ENCODE peak calls at places on chromosomes 4 and X, in seven cellular contexts. One of them, this sample, is unnamed.

GRCh38 chr4:106201373-106201772 is 114.6 kb downstream of the TBCK start:
- DNase-seq in Peyer's patch: no peak
- DNase-seq in A549: no peak
- DNase-seq in adrenal gland: no peak
- DNase-seq in GM12891: no peak
- DNase-seq in heart left ventricle: no peak
- DNase-seq in spleen: no peak
- DNase-seq in this sample: no peak

GRCh38 chr4:99202536-99202935 is 16.5 kb downstream of the ADH6 start:
- DNase-seq in Peyer's patch: no peak
- DNase-seq in A549: no peak
- DNase-seq in adrenal gland: peak; percentile 3
- DNase-seq in GM12891: no peak
- DNase-seq in heart left ventricle: no peak
- DNase-seq in spleen: no peak
- DNase-seq in this sample: no peak

GRCh38 chr4:5206391-5206790 is 155.1 kb downstream of the STK32B start:
- DNase-seq in Peyer's patch: no peak
- DNase-seq in A549: no peak
- DNase-seq in adrenal gland: no peak
- DNase-seq in GM12891: no peak
- DNase-seq in heart left ventricle: peak; percentile 24
- DNase-seq in spleen: no peak
- DNase-seq in this sample: peak; percentile 5

GRCh38 chr4:137819964-137820383 is 287.7 kb upstream of the PCDH18 start:
- DNase-seq in Peyer's patch: no peak
- DNase-seq in A549: peak; percentile 1
- DNase-seq in adrenal gland: peak; percentile 6
- DNase-seq in GM12891: peak; percentile 7
- DNase-seq in heart left ventricle: no peak
- DNase-seq in spleen: no peak
- DNase-seq in this sample: peak; percentile 2

GRCh38 chr4:22686156-22686555 is 6.6 kb upstream of the GBA3 start:
- DNase-seq in Peyer's patch: no peak
- DNase-seq in A549: no peak
- DNase-seq in adrenal gland: no peak
- DNase-seq in GM12891: no peak
- DNase-seq in heart left ventricle: no peak
- DNase-seq in spleen: no peak
- DNase-seq in this sample: no peak

GRCh38 chrX:24796204-24796603 is 102.5 kb downstream of the POLA1 start:
- DNase-seq in Peyer's patch: no peak
- DNase-seq in A549: no peak
- DNase-seq in adrenal gland: no peak
- DNase-seq in GM12891: no peak
- DNase-seq in heart left ventricle: no peak
- DNase-seq in spleen: no peak
- DNase-seq in this sample: no peak

GRCh38 chr4:23333556-23333945 is 556.3 kb downstream of the PPARGC1A start:
- DNase-seq in Peyer's patch: no peak
- DNase-seq in A549: no peak
- DNase-seq in adrenal gland: no peak
- DNase-seq in GM12891: no peak
- DNase-seq in heart left ventricle: no peak
- DNase-seq in spleen: no peak
- DNase-seq in this sample: no peak

GRCh38 chr4:3708103-3708510 is 58.1 kb upstream of the ADRA2C start:
- DNase-seq in Peyer's patch: no peak
- DNase-seq in A549: no peak
- DNase-seq in adrenal gland: peak; percentile 4
- DNase-seq in GM12891: no peak
- DNase-seq in heart left ventricle: peak; percentile 43
- DNase-seq in spleen: peak; percentile 73
- DNase-seq in this sample: no peak

GRCh38 chr4:74654230-74654681 is 140.1 kb downstream of the BTC start:
- DNase-seq in Peyer's patch: peak; percentile 53
- DNase-seq in A549: peak; percentile 59
- DNase-seq in adrenal gland: no peak
- DNase-seq in GM12891: no peak
- DNase-seq in heart left ventricle: no peak
- DNase-seq in spleen: no peak
- DNase-seq in this sample: no peak

GRCh38 chrX:22652596-22652995 is 347.2 kb upstream of the DDX53 start:
- DNase-seq in Peyer's patch: peak; percentile 50
- DNase-seq in A549: no peak
- DNase-seq in adrenal gland: peak; percentile 24
- DNase-seq in GM12891: no peak
- DNase-seq in heart left ventricle: no peak
- DNase-seq in spleen: no peak
- DNase-seq in this sample: no peak

GRCh38 chr4:32318926-32319325 is 1598.8 kb downstream of the PCDH7 start:
- DNase-seq in Peyer's patch: no peak
- DNase-seq in A549: no peak
- DNase-seq in adrenal gland: no peak
- DNase-seq in GM12891: no peak
- DNase-seq in heart left ventricle: no peak
- DNase-seq in spleen: no peak
- DNase-seq in this sample: no peak

GRCh38 chrX:49876750-49877149 is 2.5 kb upstream of the USP27X start:
- DNase-seq in Peyer's patch: peak; percentile 53
- DNase-seq in A549: peak; percentile 43
- DNase-seq in adrenal gland: peak; percentile 10
- DNase-seq in GM12891: peak; percentile 22
- DNase-seq in heart left ventricle: no peak
- DNase-seq in spleen: no peak
- DNase-seq in this sample: peak; percentile 4

GRCh38 chr4:6917445-6918241 is 8.0 kb downstream of the TBC1D14 start:
- DNase-seq in Peyer's patch: peak; percentile 95
- DNase-seq in A549: peak; percentile 35
- DNase-seq in adrenal gland: peak; percentile 77
- DNase-seq in GM12891: no peak
- DNase-seq in heart left ventricle: peak; percentile 65
- DNase-seq in spleen: peak; percentile 95
- DNase-seq in this sample: no peak
- TF ChIP-seq POLR2A in Peyer's patch: peak; percentile 14
- TF ChIP-seq POLR2A in A549: no peak
- TF ChIP-seq POLR2A in adrenal gland: no peak
- TF ChIP-seq POLR2A in GM12891: no peak
- TF ChIP-seq POLR2A in heart left ventricle: no peak
- TF ChIP-seq POLR2A in spleen: no peak
- TF ChIP-seq POLR2A in this sample: no peak

GRCh38 chrX:37380920-37381319 is 31.8 kb downstream of the PRRG1 start:
- DNase-seq in Peyer's patch: no peak
- DNase-seq in A549: peak; percentile 2
- DNase-seq in adrenal gland: peak; percentile 22
- DNase-seq in GM12891: no peak
- DNase-seq in heart left ventricle: no peak
- DNase-seq in spleen: no peak
- DNase-seq in this sample: peak; percentile 0
- TF ChIP-seq POLR2A in Peyer's patch: no peak
- TF ChIP-seq POLR2A in A549: no peak
- TF ChIP-seq POLR2A in adrenal gland: no peak
- TF ChIP-seq POLR2A in GM12891: no peak
- TF ChIP-seq POLR2A in heart left ventricle: no peak
- TF ChIP-seq POLR2A in spleen: no peak
- TF ChIP-seq POLR2A in this sample: no peak

GRCh38 chrX:45765281-45765680 is 564.6 kb upstream of the DIPK2B start:
- DNase-seq in Peyer's patch: no peak
- DNase-seq in A549: no peak
- DNase-seq in adrenal gland: no peak
- DNase-seq in GM12891: no peak
- DNase-seq in heart left ventricle: no peak
- DNase-seq in spleen: no peak
- DNase-seq in this sample: no peak
- TF ChIP-seq POLR2A in Peyer's patch: no peak
- TF ChIP-seq POLR2A in A549: no peak
- TF ChIP-seq POLR2A in adrenal gland: no peak
- TF ChIP-seq POLR2A in GM12891: no peak
- TF ChIP-seq POLR2A in heart left ventricle: no peak
- TF ChIP-seq POLR2A in spleen: no peak
- TF ChIP-seq POLR2A in this sample: no peak

DNA sequence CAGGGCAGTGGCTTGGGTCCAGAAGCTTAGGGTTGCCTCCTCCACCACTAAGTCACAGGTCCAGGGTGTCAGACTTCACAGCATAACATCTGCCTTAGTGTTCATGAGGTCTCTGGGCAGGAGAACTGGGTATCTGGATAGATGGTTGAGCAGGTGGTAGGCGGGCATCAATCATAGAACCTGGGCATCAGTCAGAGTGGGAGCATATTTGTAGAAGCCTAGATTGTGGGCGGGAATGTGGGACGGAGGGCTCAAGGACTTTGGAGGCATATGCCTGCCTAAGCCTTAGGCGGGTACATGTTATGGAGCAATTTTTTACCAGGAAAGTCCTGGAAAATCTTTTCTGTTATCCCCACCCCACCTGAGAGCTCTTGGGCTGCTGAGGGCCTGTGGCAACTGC is 28.5 kb downstream of the TAF7L start:
- DNase-seq in Peyer's patch: no peak
- DNase-seq in A549: no peak
- DNase-seq in adrenal gland: no peak
- DNase-seq in GM12891: no peak
- DNase-seq in heart left ventricle: no peak
- DNase-seq in spleen: no peak
- DNase-seq in this sample: no peak
- TF ChIP-seq POLR2A in Peyer's patch: no peak
- TF ChIP-seq POLR2A in A549: no peak
- TF ChIP-seq POLR2A in adrenal gland: no peak
- TF ChIP-seq POLR2A in GM12891: no peak
- TF ChIP-seq POLR2A in heart left ventricle: no peak
- TF ChIP-seq POLR2A in spleen: no peak
- TF ChIP-seq POLR2A in this sample: no peak

GRCh38 chr4:140152760-140153418 is 1.1 kb downstream of the MAML3 start:
- DNase-seq in Peyer's patch: peak; percentile 75
- DNase-seq in A549: no peak
- DNase-seq in adrenal gland: peak; percentile 71
- DNase-seq in GM12891: peak; percentile 19
- DNase-seq in heart left ventricle: peak; percentile 58
- DNase-seq in spleen: peak; percentile 91
- DNase-seq in this sample: no peak

GRCh38 chr4:140150636-140150885 is 3.4 kb downstream of the MAML3 start:
- DNase-seq in Peyer's patch: peak; percentile 91
- DNase-seq in A549: no peak
- DNase-seq in adrenal gland: peak; percentile 91
- DNase-seq in GM12891: no peak
- DNase-seq in heart left ventricle: no peak
- DNase-seq in spleen: no peak
- DNase-seq in this sample: no peak

GRCh38 chr4:140152015-140152703 is 1.8 kb downstream of the MAML3 start:
- DNase-seq in Peyer's patch: peak; percentile 89
- DNase-seq in A549: peak; percentile 61
- DNase-seq in adrenal gland: peak; percentile 70
- DNase-seq in GM12891: peak; percentile 27
- DNase-seq in heart left ventricle: peak; percentile 76
- DNase-seq in spleen: peak; percentile 93
- DNase-seq in this sample: peak; percentile 33

GRCh38 chr4:140150886-140151699 is 2.9 kb downstream of the MAML3 start:
- DNase-seq in Peyer's patch: peak; percentile 89
- DNase-seq in A549: peak; percentile 55
- DNase-seq in adrenal gland: peak; percentile 89
- DNase-seq in GM12891: peak; percentile 39
- DNase-seq in heart left ventricle: peak; percentile 95
- DNase-seq in spleen: peak; percentile 95
- DNase-seq in this sample: peak; percentile 42

GRCh38 chr4:140151700-140152014 is 2.3 kb downstream of the MAML3 start:
- DNase-seq in Peyer's patch: peak; percentile 92
- DNase-seq in A549: peak; percentile 80
- DNase-seq in adrenal gland: peak; percentile 89
- DNase-seq in GM12891: peak; percentile 18
- DNase-seq in heart left ventricle: peak; percentile 87
- DNase-seq in spleen: no peak
- DNase-seq in this sample: peak; percentile 14
- TF ChIP-seq POLR2A in Peyer's patch: no peak
- TF ChIP-seq POLR2A in A549: no peak
- TF ChIP-seq POLR2A in adrenal gland: no peak
- TF ChIP-seq POLR2A in GM12891: no peak
- TF ChIP-seq POLR2A in heart left ventricle: no peak
- TF ChIP-seq POLR2A in spleen: no peak
- TF ChIP-seq POLR2A in this sample: no peak

DNA sequence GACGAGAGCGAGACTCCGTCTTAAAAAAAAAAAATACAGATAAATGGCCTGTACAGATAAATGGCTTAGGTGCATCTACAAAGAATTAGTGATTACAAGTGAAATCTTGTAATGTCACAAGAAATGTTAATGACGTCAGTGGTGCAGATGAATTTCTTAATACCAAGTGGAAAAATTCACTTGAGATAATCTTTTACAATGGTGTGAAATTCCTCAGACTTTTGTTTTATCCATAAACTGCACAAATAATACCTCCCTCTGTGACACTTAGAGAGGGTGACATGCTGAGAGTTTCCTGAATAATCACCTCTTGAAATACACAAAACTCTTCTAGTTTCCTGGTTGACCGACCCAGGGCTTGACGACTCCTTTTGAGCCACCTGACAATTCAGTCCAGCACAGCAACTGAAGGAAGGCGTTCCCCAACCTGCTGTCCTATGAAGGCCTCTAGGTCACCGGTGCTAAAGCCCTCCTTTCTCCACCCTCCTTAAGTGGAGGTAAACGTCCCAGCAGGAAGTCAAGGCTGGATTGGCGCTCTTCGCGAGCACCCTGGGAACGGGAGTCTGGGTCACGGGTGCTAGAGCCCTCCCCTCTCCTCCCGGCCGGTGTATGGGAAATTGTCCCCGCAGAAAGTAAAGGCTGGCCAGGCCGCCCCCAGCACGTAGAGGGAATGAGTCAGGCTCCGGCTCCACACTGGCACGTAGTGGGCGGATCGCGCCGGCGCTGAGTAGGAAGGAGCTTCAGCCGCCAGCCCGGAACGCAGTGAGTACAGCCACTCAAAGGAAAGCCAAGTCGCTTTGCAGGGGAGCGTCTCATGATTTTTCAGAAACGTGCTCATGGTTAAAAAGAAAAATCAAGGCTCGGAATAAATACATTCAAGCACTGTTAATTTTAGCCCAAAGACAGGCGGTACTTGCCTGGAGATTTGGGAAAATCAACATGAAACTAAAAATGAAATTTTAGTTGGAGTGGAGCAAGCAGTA is at the start of gene TMEM144:
- DNase-seq in Peyer's patch: peak; percentile 92
- DNase-seq in A549: peak; percentile 73
- DNase-seq in adrenal gland: peak; percentile 96
- DNase-seq in GM12891: no peak
- DNase-seq in heart left ventricle: peak; percentile 90
- DNase-seq in spleen: peak; percentile 92
- DNase-seq in this sample: peak; percentile 65
- TF ChIP-seq POLR2A in Peyer's patch: peak; percentile 82
- TF ChIP-seq POLR2A in A549: peak; percentile 51
- TF ChIP-seq POLR2A in adrenal gland: peak; percentile 58
- TF ChIP-seq POLR2A in GM12891: no peak
- TF ChIP-seq POLR2A in heart left ventricle: no peak
- TF ChIP-seq POLR2A in spleen: no peak
- TF ChIP-seq POLR2A in this sample: no peak

DNA sequence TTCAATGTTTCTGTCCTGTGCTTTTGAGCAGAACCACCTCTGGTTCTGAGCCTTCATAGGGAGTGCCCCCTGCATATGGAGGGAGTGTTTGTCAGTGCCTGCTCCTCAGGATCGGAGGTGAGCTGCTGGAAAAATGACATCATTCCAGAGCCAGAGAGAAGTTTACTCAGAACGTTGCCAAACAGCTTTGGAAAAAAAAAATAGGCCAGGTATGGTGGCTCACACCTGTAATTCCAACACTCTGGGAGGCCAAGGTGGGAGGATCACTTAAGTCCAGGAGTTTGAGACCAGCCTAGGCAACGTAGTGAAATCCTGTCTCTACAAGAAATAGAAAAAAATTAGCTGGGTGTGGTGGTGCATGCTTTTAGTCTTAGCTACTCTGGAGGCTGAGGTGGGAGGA is 27.2 kb upstream of the PDLIM3 start:
- DNase-seq in Peyer's patch: no peak
- DNase-seq in A549: no peak
- DNase-seq in adrenal gland: no peak
- DNase-seq in GM12891: no peak
- DNase-seq in heart left ventricle: no peak
- DNase-seq in spleen: no peak
- DNase-seq in this sample: no peak
- TF ChIP-seq POLR2A in Peyer's patch: no peak
- TF ChIP-seq POLR2A in A549: no peak
- TF ChIP-seq POLR2A in adrenal gland: no peak
- TF ChIP-seq POLR2A in GM12891: no peak
- TF ChIP-seq POLR2A in heart left ventricle: no peak
- TF ChIP-seq POLR2A in spleen: no peak
- TF ChIP-seq POLR2A in this sample: no peak

This sample was measured in H54.